ENCODE peak calls at places on chromosomes 1 and 21, in four cellular contexts. G is heart left ventricle, E is esophagus squamous epithelium, Q is endothelial cell of umbilical vein. V is an unnamed sample.

GRCh38 chr1:72670902-72671301 is 388.6 kb upstream of the NEGR1 start:
- DNase-seq in G (no peak), E (no peak), Q (no peak), V (no peak)

GRCh38 chr1:52635321-52636089 is 2.5 kb downstream of the SHISAL2A start:
- DNase-seq in G (no peak), E (no peak), Q (no peak), V (no peak)

GRCh38 chr1:243549108-243549507 is 293.3 kb downstream of the SDCCAG8 start:
- DNase-seq in G (no peak), E (no peak), Q (no peak), V (no peak)

GRCh38 chr1:106439475-106439874 is 617.0 kb upstream of the PRMT6 start:
- DNase-seq in G (no peak), E (no peak), Q (no peak), V (no peak)

GRCh38 chr1:109914587-109915240 is 4.1 kb downstream of the CSF1 start:
- DNase-seq in G (no peak), E (no peak), Q (no peak), V (no peak)

GRCh38 chr1:39346876-39347275 is 142.4 kb downstream of the MACF1 start:
- DNase-seq in G (no peak), E (no peak), Q (no peak), V (no peak)

GRCh38 chr1:1001057-1001630 is 1.2 kb upstream of the HES4 start:
- DNase-seq in G (peak), E (no peak), Q (no peak), V (no peak)

GRCh38 chr1:44619261-44619900 is 54.9 kb downstream of the TMEM53 start:
- DNase-seq in G (no peak), E (no peak), Q (no peak), V (no peak)

GRCh38 chr1:69246721-69247120 is 321.0 kb upstream of the LRRC7 start:
- DNase-seq in G (no peak), E (no peak), Q (no peak), V (no peak)

GRCh38 chr1:228039504-228039903 is 32.7 kb downstream of the WNT3A start:
- DNase-seq in G (no peak), E (no peak), Q (no peak), V (no peak)

GRCh38 chr1:2233997-2234761 is 6.1 kb downstream of the SKI start:
- DNase-seq in G (peak), E (no peak), Q (peak), V (peak)
- TF ChIP-seq POLR2A in G (peak), E (no peak), Q (no peak), V (no peak)

DNA sequence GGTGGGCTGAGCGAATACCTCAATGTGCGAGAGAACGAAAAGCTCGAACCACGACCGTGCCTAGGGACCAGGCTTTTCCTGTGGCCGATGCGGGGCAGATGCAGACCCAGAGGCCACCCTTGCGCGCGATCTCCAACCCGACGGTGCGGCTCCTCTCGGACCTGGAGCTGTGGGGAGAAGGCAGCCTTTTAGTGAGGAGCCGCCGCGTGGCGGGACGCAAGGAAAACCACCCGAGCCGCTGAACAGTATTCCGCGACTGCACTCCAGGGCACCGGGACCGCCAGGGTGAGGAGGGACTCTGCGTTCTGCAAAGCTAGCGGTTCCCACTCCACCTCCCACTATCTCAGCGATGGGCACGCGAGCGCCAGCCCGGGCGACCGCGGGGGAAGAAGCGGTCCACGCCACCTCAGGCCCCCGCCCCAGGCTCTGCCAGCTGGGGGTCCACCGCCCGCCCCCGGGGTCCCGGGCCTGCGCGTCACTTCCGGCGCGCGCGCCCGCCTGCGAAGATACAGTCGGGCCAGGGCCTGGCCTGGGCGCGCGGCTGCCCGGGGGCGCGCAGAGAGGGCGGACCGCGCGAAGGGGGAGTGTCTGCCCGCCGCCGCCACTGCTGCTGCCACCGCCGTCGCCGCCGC is 66.5 kb upstream of the PRKACB start:
- DNase-seq in G (peak), E (no peak), Q (peak), V (peak)
- TF ChIP-seq POLR2A in G (no peak), E (no peak), Q (peak), V (peak)

GRCh38 chr1:13782634-13782995 is 82.6 kb downstream of the PRDM2 start:
- DNase-seq in G (no peak), E (no peak), Q (no peak), V (no peak)

GRCh38 chr1:13783551-13783950 is 83.6 kb downstream of the PRDM2 start:
- DNase-seq in G (no peak), E (no peak), Q (no peak), V (no peak)

GRCh38 chr1:13781228-13781627 is 81.2 kb downstream of the PRDM2 start:
- DNase-seq in G (no peak), E (no peak), Q (no peak), V (no peak)

GRCh38 chr1:13780780-13781179 is 80.8 kb downstream of the PRDM2 start:
- DNase-seq in G (no peak), E (no peak), Q (no peak), V (no peak)

DNA sequence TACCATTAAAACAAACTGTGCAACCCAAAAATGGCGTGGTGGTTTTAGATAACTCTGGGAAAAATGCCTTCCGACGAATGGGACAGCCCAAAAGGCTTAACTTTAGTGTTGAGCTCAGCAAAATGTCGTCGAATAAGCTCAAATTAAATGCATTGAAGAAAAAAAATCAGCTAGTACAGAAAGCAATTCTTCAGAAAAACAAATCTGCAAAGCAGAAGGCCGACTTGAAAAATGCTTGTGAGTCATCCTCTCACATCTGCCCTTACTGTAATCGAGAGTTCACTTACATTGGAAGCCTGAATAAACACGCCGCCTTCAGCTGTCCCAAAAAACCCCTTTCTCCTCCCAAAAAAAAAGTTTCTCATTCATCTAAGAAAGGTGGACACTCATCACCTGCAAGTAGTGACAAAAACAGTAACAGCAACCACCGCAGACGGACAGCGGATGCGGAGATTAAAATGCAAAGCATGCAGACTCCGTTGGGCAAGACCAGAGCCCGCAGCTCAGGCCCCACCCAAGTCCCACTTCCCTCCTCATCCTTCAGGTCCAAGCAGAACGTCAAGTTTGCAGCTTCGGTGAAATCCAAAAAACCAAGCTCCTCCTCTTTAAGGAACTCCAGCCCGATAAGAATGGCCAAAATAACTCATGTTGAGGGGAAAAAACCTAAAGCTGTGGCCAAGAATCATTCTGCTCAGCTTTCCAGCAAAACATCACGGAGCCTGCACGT is 82.1 kb downstream of the PRDM2 start:
- DNase-seq in G (no peak), E (no peak), Q (no peak), V (no peak)
- TF ChIP-seq POLR2A in G (no peak), E (no peak), Q (no peak), V (no peak)

GRCh38 chr1:27562483-27563406 is 41.2 kb downstream of the AHDC1 start:
- DNase-seq in G (no peak), E (no peak), Q (no peak), V (no peak)

GRCh38 chr1:27562021-27562420 is 41.9 kb downstream of the AHDC1 start:
- DNase-seq in G (no peak), E (no peak), Q (no peak), V (no peak)

GRCh38 chr1:27564264-27564579 is 39.7 kb downstream of the AHDC1 start:
- DNase-seq in G (peak), E (no peak), Q (no peak), V (no peak)

GRCh38 chr1:27564710-27565649 is 39.0 kb downstream of the AHDC1 start:
- DNase-seq in G (peak), E (no peak), Q (no peak), V (no peak)

DNA sequence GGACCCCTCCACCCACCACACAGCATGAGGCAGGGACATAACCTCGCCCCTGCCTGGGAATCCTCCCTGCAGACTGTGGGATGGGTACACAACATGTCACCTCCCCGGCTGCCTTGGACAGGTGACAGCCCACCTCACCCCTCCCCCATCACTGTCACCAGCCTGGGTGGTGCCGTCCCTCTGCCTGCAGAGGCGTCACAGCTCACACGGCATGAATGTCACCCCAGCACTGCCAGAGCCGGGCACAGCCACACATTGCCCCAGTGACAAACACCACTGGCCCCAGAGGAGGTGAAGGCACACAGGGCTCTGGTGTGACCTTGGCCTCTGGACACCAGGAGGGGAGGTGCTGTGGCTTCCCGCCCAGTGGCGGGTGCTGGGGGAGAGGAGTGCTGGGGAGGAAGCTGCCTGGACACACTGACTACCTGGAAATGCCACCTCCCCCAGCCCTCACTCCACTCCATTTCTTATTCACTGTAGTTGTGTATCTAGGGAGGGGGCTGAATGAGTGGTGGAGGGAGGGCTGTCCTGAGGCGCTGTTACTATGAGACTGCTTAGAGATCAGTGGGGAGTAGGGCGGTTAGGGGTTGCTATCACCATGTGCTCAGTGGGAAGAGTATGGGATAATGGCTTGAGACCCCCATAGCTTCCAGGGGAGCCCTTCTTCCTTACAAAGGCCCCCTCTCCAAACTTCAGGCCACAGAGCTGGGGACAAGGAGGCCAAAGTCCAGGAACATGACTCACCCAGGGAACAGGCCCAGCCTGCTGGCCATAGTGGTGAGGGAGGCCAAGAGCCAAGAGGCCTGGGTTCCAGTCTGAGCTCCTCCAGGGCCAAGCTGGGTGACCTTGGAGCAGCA is 40.3 kb downstream of the AHDC1 start:
- DNase-seq in G (peak), E (no peak), Q (no peak), V (no peak)
- TF ChIP-seq POLR2A in G (no peak), E (no peak), Q (no peak), V (no peak)

GRCh38 chr1:27727126-27727525 is 1.4 kb downstream of the FAM76A start:
- DNase-seq in G (no peak), E (no peak), Q (peak), V (peak)

GRCh38 chr1:27726173-27726793 is 522 bp downstream of the FAM76A start:
- DNase-seq in G (peak), E (no peak), Q (peak), V (no peak)

GRCh38 chr1:27724961-27725373 is 794 bp upstream of the FAM76A start:
- DNase-seq in G (peak), E (no peak), Q (peak), V (peak)

DNA sequence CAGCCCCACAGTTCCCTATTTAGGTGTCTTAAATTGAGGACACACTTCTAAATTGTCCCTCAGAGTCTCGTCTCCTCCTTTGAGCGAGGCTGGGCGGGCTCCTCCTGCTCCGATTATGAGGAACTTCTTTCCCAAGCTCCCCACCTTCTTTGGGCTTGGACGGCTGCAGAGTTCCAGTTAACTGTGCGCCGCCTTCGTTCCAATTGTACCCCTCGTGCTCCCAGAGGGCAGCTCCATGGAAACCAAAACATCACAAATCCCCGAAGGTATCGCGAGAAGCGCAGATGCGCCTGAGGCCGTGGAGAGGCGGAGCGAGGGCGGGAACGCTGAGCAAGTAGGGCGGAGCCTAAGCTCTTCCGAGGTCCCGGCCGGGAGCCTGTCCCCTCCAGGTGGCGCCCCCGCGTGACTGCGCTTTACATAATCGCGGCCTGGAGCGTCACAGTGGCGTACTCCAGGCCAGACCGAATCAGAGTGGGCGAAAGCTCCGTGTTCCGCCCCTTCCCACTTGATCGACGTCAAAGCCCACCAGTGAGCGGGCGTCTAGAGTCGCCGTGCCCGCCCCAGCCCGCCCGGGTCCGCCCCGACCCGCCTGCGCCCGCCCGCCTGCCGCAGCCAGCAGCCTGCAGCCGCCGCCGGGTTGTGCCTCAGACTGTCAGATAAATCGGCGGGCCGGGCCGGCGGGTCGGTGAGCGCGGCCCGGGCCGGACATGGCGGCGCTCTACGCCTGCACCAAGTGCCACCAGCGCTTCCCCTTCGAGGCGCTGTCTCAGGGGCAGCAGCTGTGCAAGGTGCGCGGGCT is at the start of gene FAM76A:
- DNase-seq in G (peak), E (peak), Q (peak), V (peak)
- TF ChIP-seq POLR2A in G (peak), E (peak), Q (peak), V (peak)

GRCh38 chr21:26964379-26964778 is 2.5 kb downstream of the ADAMTS5 start:
- DNase-seq in G (peak), E (no peak), Q (no peak), V (no peak)
- TF ChIP-seq POLR2A in G (peak), E (no peak), Q (no peak), V (no peak)

GRCh38 chr1:201448981-201449380 is 20.0 kb downstream of the PHLDA3 start:
- DNase-seq in G (no peak), E (no peak), Q (no peak), V (no peak)
- TF ChIP-seq POLR2A in G (no peak), E (no peak), Q (no peak), V (no peak)

GRCh38 chr1:30527511-30528140 is 195.8 kb downstream of the MATN1 start:
- DNase-seq in G (peak), E (no peak), Q (no peak), V (no peak)
- TF ChIP-seq POLR2A in G (no peak), E (no peak), Q (no peak), V (no peak)

GRCh38 chr21:45998871-45999580 is 17.5 kb downstream of the COL6A1 start:
- DNase-seq in G (no peak), E (no peak), Q (no peak), V (no peak)

GRCh38 chr21:45999581-46000181 is 18.1 kb downstream of the COL6A1 start:
- DNase-seq in G (no peak), E (no peak), Q (no peak), V (no peak)

GRCh38 chr21:46001821-46002681 is 20.5 kb downstream of the COL6A1 start:
- DNase-seq in G (no peak), E (no peak), Q (no peak), V (no peak)

GRCh38 chr21:46000731-46001641 is 19.4 kb downstream of the COL6A1 start:
- DNase-seq in G (no peak), E (no peak), Q (no peak), V (no peak)

GRCh38 chr21:46000182-46000730 is 18.7 kb downstream of the COL6A1 start:
- DNase-seq in G (no peak), E (no peak), Q (no peak), V (no peak)
- TF ChIP-seq POLR2A in G (no peak), E (no peak), Q (no peak), V (no peak)

V was measured in erythroblast.